ENCODE peak calls at places on chromosomes 11 and 22, in five cellular contexts. I, Q, K, Y and E are unnamed samples.

GRCh38 chr11:17898782-17899181 is 114.1 kb downstream of the SERGEF start:
- DNase-seq in Y (no peak), K (no peak), I (no peak), Q (peak), E (no peak)

GRCh38 chr11:27592111-27592780 is 85.7 kb upstream of the LIN7C start:
- DNase-seq in Q (no peak), K (no peak), Y (no peak), I (peak), E (no peak)

GRCh38 chr11:47786373-47786772 is 19.2 kb upstream of the FNBP4 start:
- DNase-seq in Q (no peak), I (peak), Y (peak), K (peak), E (no peak)

GRCh38 chr11:14539867-14540475 is 19.8 kb upstream of the PSMA1 start:
- DNase-seq in Y (no peak), Q (peak), I (no peak), K (no peak), E (no peak)

GRCh38 chr11:69131644-69132300 is 24.0 kb upstream of the SMIM38 start:
- DNase-seq in Q (peak), Y (peak), I (peak), K (peak), E (no peak)

GRCh38 chr11:86383314-86383713 is 8.6 kb downstream of the CCDC81 start:
- DNase-seq in Y (no peak), I (no peak), K (no peak), Q (no peak), E (no peak)

GRCh38 chr11:14073821-14074529 is 111.5 kb downstream of the SPON1 start:
- DNase-seq in Y (no peak), Q (peak), I (peak), K (no peak), E (no peak)

GRCh38 chr22:46390652-46391301 is 55.3 kb downstream of the TRMU start:
- DNase-seq in Y (peak), I (peak), Q (no peak), K (no peak), E (no peak)

GRCh38 chr11:18105086-18105801 is 638 bp downstream of the SAAL1 start:
- DNase-seq in K (peak), Q (no peak), Y (no peak), I (no peak), E (no peak)

GRCh38 chr22:32661296-32661695 is 140.2 kb upstream of the TIMP3 start:
- DNase-seq in K (peak), Q (no peak), Y (no peak), I (peak), E (no peak)

GRCh38 chr22:45774016-45774670 is 102.5 kb downstream of the ATXN10 start:
- DNase-seq in K (no peak), Q (no peak), I (no peak), Y (no peak), E (no peak)

GRCh38 chr22:38203855-38204497 is 2.2 kb downstream of the MAFF start:
- DNase-seq in K (peak), Q (no peak), Y (no peak), I (peak), E (no peak)

GRCh38 chr22:35569916-35570315 is 29.3 kb downstream of the RASD2 start:
- DNase-seq in Q (no peak), Y (no peak), I (no peak), K (no peak), E (no peak)

GRCh38 chr11:45148276-45148675 is 1.8 kb downstream of the PRDM11 start:
- DNase-seq in K (no peak), I (no peak), Y (no peak), Q (no peak), E (no peak)

GRCh38 chr22:33126881-33127280 is 68.7 kb upstream of the SYN3 start:
- DNase-seq in I (no peak), K (no peak), Y (peak), Q (peak), E (no peak)

GRCh38 chr22:27349456-27349855 is 452.1 kb downstream of the MN1 start:
- DNase-seq in K (no peak), I (peak), Y (no peak), Q (no peak), E (no peak)

GRCh38 chr11:27722117-27722844 is 22.0 kb upstream of the BDNF start:
- DNase-seq in I (peak), Y (peak), K (peak), Q (peak), E (no peak)

GRCh38 chr11:107050126-107050525 is 31.9 kb upstream of the GUCY1A2 start:
- DNase-seq in Y (no peak), I (peak), K (no peak), Q (no peak), E (no peak)

GRCh38 chr22:50626856-50627451 is 998 bp downstream of the ARSA start:
- DNase-seq in Q (no peak), Y (peak), K (no peak), I (no peak), E (no peak)

GRCh38 chr11:27416568-27417176 is 53.7 kb upstream of the CCDC34 start:
- DNase-seq in Y (no peak), I (no peak), K (no peak), Q (no peak), E (no peak)

GRCh38 chr11:17972987-17973386 is 39.9 kb downstream of the SERGEF start:
- DNase-seq in Y (peak), K (peak), I (peak), Q (peak), E (peak)

DNA sequence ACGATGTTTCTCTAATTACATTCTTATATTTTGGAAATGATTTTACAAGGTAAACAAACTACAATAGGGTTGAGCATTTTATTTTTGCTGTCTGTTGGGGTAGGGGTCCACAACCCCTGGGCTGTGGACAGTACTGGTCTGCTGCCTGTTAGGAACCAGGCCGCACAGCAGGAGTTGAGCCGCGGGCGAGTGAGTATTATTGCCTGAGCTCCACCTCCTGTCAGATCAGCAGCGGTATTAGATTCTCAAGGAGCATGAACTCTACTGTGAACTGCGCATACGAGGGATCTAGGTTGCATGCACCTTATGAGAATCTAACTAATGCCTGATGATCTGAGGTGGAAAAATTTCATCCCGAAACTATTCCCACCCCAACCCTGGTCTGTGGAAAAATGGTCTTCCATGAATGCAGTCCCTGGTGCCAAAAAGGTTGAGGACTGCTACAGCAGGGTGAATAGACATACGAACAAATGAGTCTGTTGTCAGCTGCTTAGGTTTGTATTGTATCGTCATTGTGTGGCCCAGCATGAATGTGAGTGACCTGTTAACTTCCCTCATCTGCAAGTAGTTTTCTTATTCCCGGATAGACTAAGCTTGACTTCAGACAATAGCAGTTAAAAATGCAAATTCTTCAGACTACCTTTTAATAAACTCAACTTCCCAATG is 29.8 kb downstream of the RNF141 start:
- DNase-seq in Q (peak), K (no peak), Y (no peak), I (no peak), E (no peak)
- H3K4me3 ChIP-seq in Q (peak), K (no peak), Y (no peak), I (no peak), E (no peak)

DNA sequence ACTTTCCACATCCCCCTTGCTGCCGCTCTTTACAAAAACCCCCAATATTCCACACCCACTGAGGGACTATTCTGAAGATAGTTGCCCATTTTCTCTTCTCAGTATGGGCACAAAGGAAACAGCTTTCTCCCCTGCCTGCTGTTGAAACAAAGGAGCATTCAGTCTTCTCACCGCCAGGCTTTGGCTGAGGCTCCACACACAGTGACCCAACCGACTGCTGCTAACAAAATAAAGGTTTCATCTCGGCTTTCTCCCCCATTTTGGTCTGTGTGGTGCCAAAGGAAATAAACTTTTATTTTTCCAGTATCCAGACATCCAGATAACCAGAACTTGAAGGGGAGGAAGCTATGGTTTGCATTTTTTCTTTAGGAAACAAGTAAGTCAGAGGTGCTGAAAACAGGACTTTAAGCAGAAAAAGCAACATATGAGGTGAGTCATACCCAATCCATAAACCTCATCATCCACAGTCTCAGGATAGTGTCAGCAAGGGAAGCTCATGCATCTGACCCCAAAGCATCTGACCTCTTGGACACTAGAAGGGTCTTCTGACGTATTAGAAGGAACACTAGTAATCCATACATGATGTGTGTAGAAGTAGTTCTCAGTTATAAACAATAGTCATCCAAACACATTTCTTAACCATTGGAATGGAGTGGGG is 6.4 kb downstream of the CLMP start:
- DNase-seq in Y (no peak), Q (no peak), K (peak), I (peak), E (no peak)
- H3K4me3 ChIP-seq in Y (no peak), Q (no peak), K (no peak), I (peak), E (no peak)

DNA sequence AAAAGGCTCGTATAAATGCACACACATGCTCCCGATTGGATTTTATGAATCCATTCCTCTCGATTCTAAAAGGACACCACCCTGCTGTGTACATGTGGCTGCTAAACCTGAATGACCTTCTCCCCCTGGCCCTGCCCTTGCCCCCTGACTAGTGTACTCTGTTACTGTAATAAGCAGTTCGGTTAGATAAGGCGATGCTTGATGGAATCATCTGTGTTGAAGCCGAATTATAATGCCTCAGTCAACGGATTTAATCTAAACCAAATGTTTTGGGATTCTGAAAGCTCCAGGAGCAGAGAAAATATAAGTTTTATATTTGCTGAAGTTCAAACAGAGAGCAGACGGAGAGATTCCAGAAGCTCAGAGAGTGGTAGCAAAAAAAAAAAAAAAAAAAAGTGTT is 275.4 kb upstream of the MPPED2 start:
- DNase-seq in Q (no peak), Y (peak), I (no peak), K (no peak), E (no peak)
- H3K4me3 ChIP-seq in Q (no peak), Y (no peak), I (no peak), K (no peak), E (no peak)

GRCh38 chr22:28843633-28844032 is 39.7 kb upstream of the ZNRF3 start:
- DNase-seq in K (no peak), Y (no peak), I (no peak), Q (no peak), E (no peak)

GRCh38 chr22:28835630-28836189 is 35.3 kb upstream of the XBP1 start:
- DNase-seq in I (no peak), K (no peak), Y (no peak), Q (no peak), E (peak)

GRCh38 chr22:28841111-28841510 is 40.7 kb upstream of the XBP1 start:
- DNase-seq in Y (no peak), Q (no peak), K (no peak), I (no peak), E (no peak)

GRCh38 chr22:28837640-28838039 is 37.3 kb upstream of the XBP1 start:
- DNase-seq in I (no peak), Q (no peak), Y (no peak), K (no peak), E (no peak)

GRCh38 chr22:28838971-28839370 is 38.6 kb upstream of the XBP1 start:
- DNase-seq in Q (no peak), Y (no peak), K (no peak), I (no peak), E (no peak)
- H3K4me3 ChIP-seq in Q (no peak), Y (no peak), K (no peak), I (no peak), E (no peak)

GRCh38 chr11:125262825-125263218 is 98.3 kb downstream of the PKNOX2 start:
- DNase-seq in K (peak), I (peak), Y (no peak), Q (no peak), E (no peak)

GRCh38 chr11:125264091-125265022 is 99.8 kb downstream of the PKNOX2 start:
- DNase-seq in K (no peak), I (no peak), Y (no peak), Q (no peak), E (no peak)

GRCh38 chr11:125262194-125262824 is 97.8 kb downstream of the PKNOX2 start:
- DNase-seq in Y (no peak), Q (no peak), I (no peak), K (peak), E (no peak)

GRCh38 chr11:125261471-125262087 is 97.0 kb downstream of the PKNOX2 start:
- DNase-seq in I (no peak), Q (no peak), Y (no peak), K (peak), E (no peak)

DNA sequence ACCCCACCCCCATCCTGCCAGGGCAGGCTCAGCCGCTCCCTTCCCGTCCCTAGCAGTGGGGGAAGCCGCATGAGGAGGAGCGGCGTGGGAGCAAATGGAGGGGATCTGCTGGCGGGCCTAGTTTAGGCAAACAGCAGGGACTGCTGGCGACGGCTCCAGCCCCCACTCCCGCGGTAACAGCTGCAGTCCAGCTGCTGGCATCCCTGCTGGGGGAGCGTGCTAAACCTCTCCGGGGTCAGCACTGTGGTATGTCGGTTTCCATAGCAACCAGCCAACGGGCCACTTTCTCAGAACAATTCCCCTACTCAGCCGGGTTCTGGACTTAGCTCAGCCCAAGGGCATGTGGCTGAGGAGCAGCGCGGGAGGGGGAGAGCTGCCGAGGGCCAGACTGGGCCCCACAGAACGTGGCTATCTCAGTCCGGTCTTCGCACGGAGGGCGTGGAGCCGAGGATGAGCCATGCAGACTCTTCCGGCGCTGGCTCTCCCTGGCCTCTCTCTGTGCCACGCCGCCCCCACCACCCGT is 98.8 kb downstream of the PKNOX2 start:
- DNase-seq in Q (peak), K (peak), I (peak), Y (peak), E (no peak)
- H3K4me3 ChIP-seq in Q (peak), K (no peak), I (no peak), Y (no peak), E (no peak)

GRCh38 chr11:118003021-118003423 is 16.8 kb downstream of the IL10RA start:
- DNase-seq in Q (no peak), Y (no peak), K (no peak), I (no peak), E (no peak)

GRCh38 chr11:118000850-118001228 is 14.6 kb downstream of the IL10RA start:
- DNase-seq in I (no peak), K (no peak), Q (no peak), Y (no peak), E (no peak)

GRCh38 chr11:118001494-118001971 is 15.3 kb downstream of the IL10RA start:
- DNase-seq in Q (no peak), I (no peak), Y (no peak), K (no peak), E (peak)

GRCh38 chr11:118002541-118003019 is 16.4 kb downstream of the IL10RA start:
- DNase-seq in K (peak), Y (no peak), Q (peak), I (no peak), E (no peak)

DNA sequence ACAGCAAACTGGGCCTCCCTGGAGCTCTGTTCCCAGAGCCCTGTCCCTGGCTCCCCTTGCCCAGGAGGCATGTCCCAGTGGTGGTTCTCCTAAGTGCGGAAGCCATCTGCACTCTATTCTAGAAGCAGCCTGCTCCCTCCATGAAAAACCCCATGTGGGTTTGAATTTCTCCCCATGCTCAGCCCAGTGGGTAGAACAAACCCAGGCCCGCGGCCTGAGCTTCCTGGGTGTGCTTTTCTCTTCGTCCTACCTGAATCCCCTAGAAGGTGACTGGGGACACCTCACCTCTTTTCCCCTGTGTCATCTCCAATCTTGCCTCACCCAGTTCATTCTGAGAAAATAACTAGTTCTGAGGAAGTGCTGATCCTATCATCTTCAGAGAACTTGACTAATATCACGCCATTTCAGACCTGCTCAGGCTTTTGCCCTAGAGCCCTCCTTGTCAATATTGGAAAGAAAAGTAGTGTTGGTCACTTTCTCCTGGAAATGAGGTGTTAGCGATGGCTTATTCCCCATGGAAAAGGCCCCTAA is 15.9 kb downstream of the IL10RA start:
- DNase-seq in Y (no peak), K (no peak), I (no peak), Q (no peak), E (peak)
- H3K4me3 ChIP-seq in Y (no peak), K (no peak), I (no peak), Q (no peak), E (no peak)

GRCh38 chr11:78350646-78351165 is 66.9 kb downstream of the GAB2 start:
- DNase-seq in Y (no peak), Q (no peak), K (peak), I (peak), E (peak)
- H3K4me3 ChIP-seq in Y (no peak), Q (no peak), K (no peak), I (peak), E (peak)

GRCh38 chr22:22888509-22889353 is 1.1 kb downstream of the IGLL5 start:
- DNase-seq in Q (no peak), Y (no peak), K (no peak), I (no peak), E (no peak)
- H3K4me3 ChIP-seq in Q (no peak), Y (no peak), K (no peak), I (no peak), E (peak)